ENCODE peak calls at places on chromosomes 13 and 19, in five cellular contexts. T, E, R, H and U are unnamed samples.

GRCh38 chr19:46180701-46181385 is 32.8 kb downstream of the IGFL2 start:
- DNase-seq in T (no peak), E (no peak), R (peak; percentile 22), H (peak; percentile 86), U (no peak)

GRCh38 chr19:13260883-13261653 is 110.9 kb downstream of the IER2 start:
- DNase-seq in T (no peak), E (peak; percentile 82), R (peak; percentile 93), H (peak; percentile 88), U (no peak)

GRCh38 chr19:8360196-8360595 is 3.8 kb upstream of the ANGPTL4 start:
- DNase-seq in T (no peak), E (no peak), R (no peak), H (no peak), U (no peak)

GRCh38 chr13:97308735-97309429 is 86.7 kb downstream of the MBNL2 start:
- DNase-seq in T (no peak), E (peak; percentile 5), R (peak; percentile 34), H (peak; percentile 42), U (no peak)

GRCh38 chr19:15379996-15380647 is 535 bp upstream of the AKAP8 start:
- DNase-seq in T (no peak), E (no peak), R (peak; percentile 11), H (peak; percentile 46), U (peak; percentile 74)

GRCh38 chr13:35388979-35389378 is 87.5 kb downstream of the MAB21L1 start:
- DNase-seq in T (peak; percentile 2), E (no peak), R (peak; percentile 3), H (peak; percentile 36), U (no peak)

GRCh38 chr19:925912-926594 is at the start of gene ARID3A:
- DNase-seq in T (no peak), E (no peak), R (no peak), H (peak; percentile 79), U (no peak)

GRCh38 chr19:42185281-42185680 is 32.2 kb downstream of the DEDD2 start:
- DNase-seq in T (no peak), E (no peak), R (peak; percentile 28), H (peak; percentile 39), U (peak; percentile 77)

GRCh38 chr19:39405930-39406655 is 554 bp upstream of the ZFP36 start:
- DNase-seq in T (no peak), E (peak; percentile 86), R (no peak), H (no peak), U (peak; percentile 81)

GRCh38 chr13:65347420-65348030 is 1882.6 kb downstream of the PCDH9 start:
- DNase-seq in T (no peak), E (no peak), R (no peak), H (no peak), U (no peak)

GRCh38 chr13:59425211-59425721 is 738.5 kb downstream of the DIAPH3 start:
- DNase-seq in T (no peak), E (no peak), R (peak; percentile 84), H (peak; percentile 77), U (no peak)

GRCh38 chr19:17448190-17448967 is at the start of gene TMEM221:
- DNase-seq in T (no peak), E (peak; percentile 68), R (no peak), H (peak; percentile 16), U (no peak)

GRCh38 chr13:18236528-18236815 is 945.2 kb downstream of the TUBA3C start:
- DNase-seq in T (no peak), E (no peak), R (no peak), H (no peak), U (no peak)

GRCh38 chr19:55147408-55148251 is 1.4 kb downstream of the TNNT1 start:
- DNase-seq in T (no peak), E (no peak), R (no peak), H (no peak), U (no peak)

GRCh38 chr19:55146648-55147218 is 2.3 kb downstream of the TNNT1 start:
- DNase-seq in T (no peak), E (no peak), R (no peak), H (no peak), U (no peak)

GRCh38 chr19:55152017-55152416 is 3.0 kb upstream of the TNNT1 start:
- DNase-seq in T (no peak), E (peak; percentile 92), R (no peak), H (no peak), U (no peak)

GRCh38 chr19:55146078-55146647 is 2.8 kb downstream of the TNNT1 start:
- DNase-seq in T (no peak), E (peak; percentile 92), R (no peak), H (no peak), U (no peak)

DNA sequence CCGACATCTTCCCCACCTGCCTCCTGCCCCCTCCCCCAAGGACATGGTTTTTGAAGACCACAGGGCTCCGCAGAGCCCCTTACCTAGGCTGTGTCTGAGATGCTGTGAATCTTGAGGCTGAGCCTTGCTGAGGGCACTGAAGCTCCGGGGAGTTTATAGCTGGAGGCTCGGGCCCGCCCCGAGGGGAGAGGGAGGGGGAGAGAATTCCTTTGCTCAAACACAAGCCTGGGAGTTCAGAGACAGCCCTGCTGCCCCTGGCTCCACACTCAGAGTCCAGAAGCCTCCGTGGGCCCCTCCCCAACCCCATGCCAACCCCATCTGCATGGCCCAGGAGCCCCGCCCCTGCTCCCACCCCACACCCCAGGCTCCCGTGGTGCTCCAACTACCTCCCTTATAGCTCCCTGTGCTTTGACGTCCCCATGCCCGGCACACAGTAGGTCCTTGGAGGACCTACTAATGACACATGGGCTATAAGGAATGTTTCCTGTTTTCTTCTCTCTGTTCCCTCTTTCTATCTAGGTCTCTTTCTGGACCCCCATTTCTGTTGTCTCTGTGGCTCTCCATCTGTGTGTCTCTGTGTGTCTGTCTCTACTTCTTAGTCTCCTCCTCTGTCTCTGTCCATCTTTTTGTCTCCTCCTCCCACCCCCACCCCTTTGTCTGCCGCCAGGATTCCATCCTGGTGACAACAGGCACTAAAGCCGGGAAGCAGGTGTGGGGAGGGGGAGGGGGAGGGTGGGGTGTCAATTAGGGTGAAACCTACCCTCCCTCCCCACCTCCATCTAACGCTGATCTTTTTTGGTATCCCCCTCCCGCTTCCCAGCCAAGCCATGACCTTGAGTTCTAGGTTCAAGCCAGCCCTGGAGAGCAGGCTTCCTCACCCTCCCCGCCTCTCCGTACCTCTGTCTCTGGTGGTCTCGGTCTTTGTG is at the start of gene TNNT1:
- DNase-seq in T (no peak), E (no peak), R (no peak), H (no peak), U (no peak)
- H3K27ac ChIP-seq in T (peak within 1 kb of the TSS; percentile 50), E (no peak within 1 kb of the TSS), R (no peak within 1 kb of the TSS), H (no peak within 1 kb of the TSS), U (no peak within 1 kb of the TSS)

GRCh38 chr13:94704347-94705080 is 7.8 kb downstream of the SOX21 start:
- DNase-seq in T (no peak), E (no peak), R (no peak), H (no peak), U (no peak)
- H3K9ac ChIP-seq in T (no peak overlapping the region), E (no peak overlapping the region), R (no peak overlapping the region), H (no peak overlapping the region), U (no peak overlapping the region)

DNA sequence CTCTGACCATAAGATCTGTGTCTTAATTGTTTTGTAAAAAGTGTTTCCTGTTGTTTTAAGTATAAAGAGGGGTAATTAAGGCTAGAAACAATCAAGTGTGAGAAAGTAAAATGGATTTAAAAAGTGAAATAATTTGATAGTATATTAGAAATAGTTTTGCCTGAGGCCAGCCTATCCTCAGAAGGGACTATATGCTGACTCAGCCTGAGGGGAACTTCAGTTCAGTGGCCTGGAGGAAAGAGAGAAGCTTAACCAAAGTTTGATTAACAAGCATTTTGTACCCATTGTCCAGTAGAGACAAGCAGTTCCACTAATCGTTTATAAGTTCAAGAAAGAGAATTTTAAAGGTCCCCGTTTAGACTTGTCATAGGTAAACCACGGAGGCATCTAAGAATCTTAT is 1793.2 kb upstream of the PRR20A start:
- DNase-seq in T (no peak), E (no peak), R (no peak), H (no peak), U (no peak)
- H3K4me1 ChIP-seq in T (peaks cover 2% of the 10 kb centered on the region), E (no peaks in the 10 kb centered on the region), R (no peaks in the 10 kb centered on the region), H (no peaks in the 10 kb centered on the region), U (no peaks in the 10 kb centered on the region)

DNA sequence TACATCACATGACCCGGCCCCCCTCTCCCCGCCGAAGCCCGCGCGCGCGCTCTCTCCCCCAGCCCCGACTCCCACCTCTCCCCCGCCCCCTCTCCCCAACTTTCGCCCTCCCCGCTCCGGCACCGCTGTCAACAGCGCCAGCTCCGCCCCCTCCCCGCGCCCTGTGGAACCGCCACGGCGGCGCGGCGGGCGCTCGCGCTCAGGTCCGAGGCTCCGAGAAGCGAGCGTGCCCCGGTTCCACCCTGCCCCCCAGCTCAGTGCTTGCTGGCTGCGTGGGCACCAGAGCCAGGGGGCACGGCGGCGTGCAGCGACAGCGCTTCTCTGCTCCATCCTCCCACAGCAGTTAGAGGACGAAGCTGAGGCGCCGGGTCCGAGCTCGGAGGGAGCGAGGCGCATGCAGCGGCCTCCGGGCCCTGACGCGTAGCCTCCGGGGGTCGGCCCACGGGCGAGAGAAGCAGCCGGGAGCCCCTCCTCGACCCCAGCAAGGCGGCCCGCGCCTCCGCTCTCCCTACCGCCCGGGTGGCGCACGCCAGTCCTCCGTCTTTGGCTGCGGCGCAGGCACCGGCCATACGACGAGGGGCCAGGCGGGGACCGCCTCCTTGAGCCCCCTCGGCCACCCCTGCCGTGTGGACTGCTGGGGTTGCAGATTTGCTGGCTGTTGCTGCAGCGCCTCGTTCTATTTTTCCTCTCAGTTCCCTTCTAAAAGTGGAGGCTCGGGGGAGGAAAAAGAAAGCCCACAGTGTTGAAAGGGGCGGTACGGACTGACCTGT is 109.5 kb downstream of the KCNRG start:
- DNase-seq in T (peak; percentile 78), E (peak; percentile 97), R (peak; percentile 56), H (peak; percentile 97), U (peak; percentile 84)
- H3K27ac ChIP-seq in T (peak overlapping the region; percentile 59), E (peak overlapping the region; percentile 94), R (peak overlapping the region; percentile 95), H (peak overlapping the region; percentile 94), U (peak overlapping the region; percentile 97)

GRCh38 chr13:55190996-55191395 is 1949.7 kb upstream of the PRR20A start:
- DNase-seq in T (no peak), E (no peak), R (no peak), H (no peak), U (no peak)
- H3K9ac ChIP-seq in T (no peak overlapping the region), E (no peak overlapping the region), R (no peak overlapping the region), H (no peak overlapping the region), U (no peak overlapping the region)

GRCh38 chr19:49881672-49882394 is 4.3 kb downstream of the TBC1D17 start:
- DNase-seq in T (no peak), E (no peak), R (no peak), H (no peak), U (no peak)
- H3K4me1 ChIP-seq in T (peaks cover 7% of the 10 kb centered on the region), E (peaks cover 14% of the 10 kb centered on the region), R (peaks cover 4% of the 10 kb centered on the region), H (peaks cover 4% of the 10 kb centered on the region), U (no peaks in the 10 kb centered on the region)

DNA sequence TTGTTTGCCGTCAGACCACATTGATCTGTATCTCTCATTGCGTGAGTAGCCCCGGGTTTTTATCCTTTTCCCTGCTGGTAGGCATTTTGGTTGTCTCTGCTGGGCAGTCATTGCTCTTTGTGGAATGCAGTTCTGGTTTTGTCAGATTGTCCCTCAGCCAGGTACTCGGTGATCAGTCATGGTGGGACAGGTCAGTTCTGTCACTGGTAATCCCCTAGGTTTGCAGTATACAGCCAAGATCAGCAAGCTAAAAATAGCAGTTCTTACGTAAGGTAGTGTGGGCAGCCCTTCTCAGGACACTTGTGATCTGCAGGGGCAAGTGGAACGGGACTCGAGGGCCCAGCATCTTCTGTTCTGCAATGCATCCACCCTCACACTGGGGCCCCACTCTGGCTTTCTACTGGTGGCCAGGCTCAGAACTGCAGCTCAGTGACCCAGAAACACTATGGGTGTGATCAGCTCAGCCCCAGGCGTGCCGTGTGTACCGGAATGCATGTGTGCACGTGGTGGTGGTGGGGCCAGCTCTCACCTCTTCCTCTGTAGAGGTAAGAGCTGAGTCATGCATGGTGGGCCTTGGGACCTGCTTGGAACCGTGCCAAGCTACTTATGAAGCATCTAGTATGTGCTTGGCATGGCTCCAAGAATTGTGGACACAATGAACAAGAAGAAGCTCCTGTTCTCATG is 6.3 kb downstream of the PLEKHF1 start:
- DNase-seq in T (no peak), E (peak; percentile 74), R (no peak), H (peak; percentile 64), U (no peak)
- H3K27ac ChIP-seq in T (no peak overlapping the region), E (no peak overlapping the region), R (no peak overlapping the region), H (no peak overlapping the region), U (no peak overlapping the region)

GRCh38 chr19:49120325-49120683 is 960 bp downstream of the PPFIA3 start:
- DNase-seq in T (no peak), E (no peak), R (no peak), H (no peak), U (no peak)
- H3K9ac ChIP-seq in T (no peak overlapping the region), E (peak overlapping the region; percentile 79), R (no peak overlapping the region), H (no peak overlapping the region), U (no peak overlapping the region)